ENCODE peak calls at places on chromosome 3, in four cellular contexts. C is MM.1S, I is WTC11, U is dorsolateral prefrontal cortex. N is an unnamed sample.

GRCh38 chr3:63364495-63364894 is 86.4 kb downstream of the SYNPR start:
- DNase-seq in U (no peak), C (peak), I (no peak), N (no peak)

GRCh38 chr3:73490453-73491311 is 134.1 kb downstream of the PDZRN3 start:
- DNase-seq in U (no peak), I (peak), C (no peak), N (no peak)

GRCh38 chr3:124845406-124845805 is 41.8 kb downstream of the ITGB5 start:
- DNase-seq in I (no peak), U (no peak), C (no peak), N (no peak)

GRCh38 chr3:111070772-111071256 is 802 bp upstream of the NECTIN3 start:
- DNase-seq in C (no peak), U (no peak), I (no peak), N (no peak)

GRCh38 chr3:129116482-129116946 is 5.1 kb downstream of the RAB43 start:
- DNase-seq in C (no peak), U (no peak), I (no peak), N (no peak)

GRCh38 chr3:66778107-66778506 is 220.0 kb upstream of the KBTBD8 start:
- DNase-seq in I (no peak), U (no peak), C (no peak), N (no peak)

GRCh38 chr3:70360985-70361384 is 48.5 kb upstream of the MDFIC2 start:
- DNase-seq in C (no peak), I (no peak), U (no peak), N (no peak)

GRCh38 chr3:194138098-194138474 is 2.1 kb downstream of the HES1 start:
- DNase-seq in C (no peak), U (no peak), I (no peak), N (no peak)

GRCh38 chr3:159856496-159857098 is 132.0 kb upstream of the IL12A start:
- DNase-seq in I (no peak), U (no peak), C (no peak), N (peak)

GRCh38 chr3:60199306-60199705 is 1051.9 kb downstream of the FHIT start:
- DNase-seq in C (no peak), I (no peak), U (no peak), N (no peak)

GRCh38 chr3:78871048-78871447 is 896.8 kb downstream of the ROBO1 start:
- DNase-seq in U (no peak), I (no peak), C (no peak), N (no peak)
- TF ChIP-seq CTCF in U (no peak), I (no peak), C (no peak), N (no peak)

GRCh38 chr3:139978966-139979365 is 44.0 kb downstream of the CLSTN2 start:
- DNase-seq in I (no peak), U (no peak), C (no peak), N (no peak)

GRCh38 chr3:139979991-139980390 is 45.0 kb downstream of the CLSTN2 start:
- DNase-seq in U (no peak), I (no peak), C (no peak), N (no peak)

GRCh38 chr3:139982404-139982803 is 47.4 kb downstream of the CLSTN2 start:
- DNase-seq in U (no peak), I (no peak), C (no peak), N (no peak)
- TF ChIP-seq CTCF in U (peak), I (no peak), C (no peak), N (no peak)

GRCh38 chr3:25843332-25843731 is 53.4 kb downstream of the OXSM start:
- DNase-seq in I (no peak), U (no peak), C (no peak), N (no peak)
- TF ChIP-seq CTCF in I (no peak), U (peak), C (no peak), N (no peak)

DNA sequence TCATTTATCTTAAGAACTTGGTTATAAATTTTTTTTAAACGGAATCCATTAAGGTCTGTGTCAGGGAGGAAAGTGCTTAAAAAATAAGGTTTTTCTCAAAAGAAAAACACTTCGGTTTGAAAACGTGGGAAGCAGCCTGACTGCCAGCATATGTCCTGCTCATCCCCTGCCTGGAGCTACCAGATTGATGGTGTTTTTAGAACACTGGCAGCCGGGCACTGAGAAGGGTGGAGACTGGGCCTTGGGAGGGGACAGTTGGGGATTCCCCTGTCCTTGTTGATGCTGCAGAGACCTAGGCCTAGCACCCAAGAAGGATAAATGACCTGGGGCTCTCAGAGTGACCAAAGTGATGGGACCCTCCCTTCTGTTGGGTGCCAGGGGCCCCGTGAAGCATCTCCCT is 296.9 kb downstream of the EPHB1 start:
- DNase-seq in C (no peak), U (no peak), I (no peak), N (no peak)
- TF ChIP-seq CTCF in C (no peak), U (no peak), I (no peak), N (no peak)

DNA sequence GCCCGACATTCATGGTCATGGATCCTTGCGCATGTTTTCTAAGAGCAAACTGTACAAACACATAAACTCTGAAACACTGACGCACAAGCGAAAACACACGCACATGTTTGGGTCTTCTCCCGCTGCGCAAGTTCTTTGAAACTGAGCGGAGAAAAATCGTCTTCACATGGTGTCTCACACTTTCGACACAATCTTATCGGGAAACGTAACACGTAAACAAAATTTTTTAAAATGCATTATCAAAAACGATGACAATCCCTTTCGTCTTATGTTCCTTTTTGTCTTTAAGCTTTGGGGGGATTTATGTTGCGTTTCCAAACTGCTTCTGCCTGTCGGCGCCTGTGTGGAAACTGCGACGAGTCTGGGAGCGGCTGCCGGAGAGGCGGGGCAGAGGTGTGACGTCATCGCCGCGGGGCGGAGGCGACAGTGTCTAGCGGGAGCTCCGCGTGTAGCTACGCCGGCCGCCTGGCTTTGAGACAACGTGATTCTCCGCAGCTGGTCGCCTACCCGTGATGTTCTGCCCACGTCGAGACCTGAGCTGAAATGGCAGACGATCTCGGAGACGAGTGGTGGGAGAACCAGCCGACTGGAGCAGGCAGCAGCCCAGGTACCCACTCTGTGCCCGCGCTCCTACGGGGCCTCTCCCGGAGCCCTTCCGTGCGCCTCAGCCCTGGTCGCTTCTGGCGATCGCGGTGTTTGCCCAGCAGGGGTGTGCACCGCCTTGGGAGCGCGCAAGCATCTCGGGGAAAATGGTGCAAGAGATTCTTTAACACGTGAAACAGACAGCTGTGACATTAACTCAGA is at the start of gene CMSS1:
- DNase-seq in C (peak), U (peak), I (peak), N (peak)
- TF ChIP-seq CTCF in C (peak), U (no peak), I (no peak), N (no peak)

GRCh38 chr3:41940393-41940792 is 21.5 kb downstream of the ULK4 start:
- DNase-seq in C (no peak), U (no peak), I (no peak), N (no peak)

DNA sequence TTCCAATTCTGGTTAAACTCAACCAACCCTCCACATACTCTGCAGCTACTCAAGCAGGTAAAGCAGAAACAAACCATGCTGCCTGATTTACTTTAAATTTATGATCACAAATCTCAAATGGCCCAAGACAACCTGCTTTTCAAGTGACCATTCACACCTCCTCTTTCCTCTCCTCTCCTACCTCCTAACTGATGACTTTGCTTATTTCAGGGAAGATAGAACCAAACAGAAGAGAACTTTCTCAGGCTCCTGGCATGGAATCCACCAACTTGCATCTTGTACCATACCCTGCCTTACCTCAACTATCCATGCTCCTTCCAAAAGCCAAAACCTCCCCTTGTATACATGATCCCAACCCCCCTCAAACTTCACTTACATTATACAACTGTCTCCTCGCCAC is 18.5 kb downstream of the ULK4 start:
- DNase-seq in C (no peak), I (no peak), U (no peak), N (no peak)
- TF ChIP-seq CTCF in C (no peak), I (no peak), U (no peak), N (no peak)

N was measured in glutamatergic neuron.